ENCODE peak calls at places on chromosomes 13 and 19, in ten cellular contexts. One of them, this sample, is unnamed. For H3K4me1 and H3K9me3, the result is how much of the 10 kb centered on the place peaks cover.

GRCh38 chr19:43624933-43625332 is 5.5 kb upstream of the ZNF428 start:
- DNase-seq in body of pancreas: peak
- DNase-seq in psoas muscle: peak
- DNase-seq in A549: no peak
- DNase-seq in neuronal stem cell: no peak
- DNase-seq in breast epithelium: no peak
- DNase-seq in mucosa of descending colon: peak
- DNase-seq in left lung: peak
- DNase-seq in HCT116: peak
- DNase-seq in BE2C: no peak
- DNase-seq in this sample: peak

GRCh38 chr13:38325426-38325825 is 24.2 kb upstream of the UFM1 start:
- DNase-seq in body of pancreas: no peak
- DNase-seq in mucosa of descending colon: no peak
- DNase-seq in psoas muscle: no peak
- DNase-seq in BE2C: no peak
- DNase-seq in left lung: no peak
- DNase-seq in neuronal stem cell: no peak
- DNase-seq in A549: no peak
- DNase-seq in breast epithelium: no peak
- DNase-seq in HCT116: no peak
- DNase-seq in this sample: no peak

GRCh38 chr13:39422845-39423565 is 180.0 kb downstream of the LHFPL6 start:
- DNase-seq in breast epithelium: no peak
- DNase-seq in A549: no peak
- DNase-seq in BE2C: no peak
- DNase-seq in left lung: no peak
- DNase-seq in neuronal stem cell: no peak
- DNase-seq in mucosa of descending colon: no peak
- DNase-seq in body of pancreas: no peak
- DNase-seq in HCT116: no peak
- DNase-seq in psoas muscle: no peak
- DNase-seq in this sample: no peak

GRCh38 chr19:23991170-23991569 is 76.5 kb downstream of the ZNF726 start:
- DNase-seq in breast epithelium: no peak
- DNase-seq in neuronal stem cell: no peak
- DNase-seq in psoas muscle: no peak
- DNase-seq in A549: no peak
- DNase-seq in body of pancreas: peak
- DNase-seq in BE2C: no peak
- DNase-seq in mucosa of descending colon: no peak
- DNase-seq in HCT116: no peak
- DNase-seq in left lung: no peak
- DNase-seq in this sample: no peak

GRCh38 chr19:31118292-31118925 is 230.8 kb downstream of the TSHZ3 start:
- DNase-seq in HCT116: no peak
- DNase-seq in left lung: no peak
- DNase-seq in body of pancreas: peak
- DNase-seq in mucosa of descending colon: no peak
- DNase-seq in psoas muscle: no peak
- DNase-seq in breast epithelium: no peak
- DNase-seq in BE2C: no peak
- DNase-seq in neuronal stem cell: no peak
- DNase-seq in A549: no peak
- DNase-seq in this sample: no peak

GRCh38 chr13:65090191-65090590 is 2139.9 kb downstream of the PCDH9 start:
- DNase-seq in A549: no peak
- DNase-seq in left lung: no peak
- DNase-seq in HCT116: no peak
- DNase-seq in mucosa of descending colon: no peak
- DNase-seq in body of pancreas: no peak
- DNase-seq in psoas muscle: no peak
- DNase-seq in neuronal stem cell: no peak
- DNase-seq in BE2C: no peak
- DNase-seq in breast epithelium: no peak
- DNase-seq in this sample: no peak

GRCh38 chr19:47377208-47377701 is 28.1 kb downstream of the DHX34 start:
- DNase-seq in neuronal stem cell: no peak
- DNase-seq in BE2C: no peak
- DNase-seq in HCT116: no peak
- DNase-seq in mucosa of descending colon: no peak
- DNase-seq in breast epithelium: no peak
- DNase-seq in psoas muscle: peak
- DNase-seq in A549: no peak
- DNase-seq in left lung: no peak
- DNase-seq in body of pancreas: peak
- DNase-seq in this sample: no peak

GRCh38 chr19:3769494-3769893 is 2.5 kb downstream of the RAX2 start:
- DNase-seq in breast epithelium: no peak
- DNase-seq in left lung: peak
- DNase-seq in A549: no peak
- DNase-seq in neuronal stem cell: no peak
- DNase-seq in psoas muscle: no peak
- DNase-seq in BE2C: no peak
- DNase-seq in mucosa of descending colon: no peak
- DNase-seq in body of pancreas: no peak
- DNase-seq in HCT116: no peak
- DNase-seq in this sample: no peak

GRCh38 chr19:18173572-18174294 is at the start of gene IFI30:
- DNase-seq in psoas muscle: peak
- DNase-seq in HCT116: no peak
- DNase-seq in BE2C: peak
- DNase-seq in mucosa of descending colon: peak
- DNase-seq in neuronal stem cell: no peak
- DNase-seq in body of pancreas: peak
- DNase-seq in breast epithelium: peak
- DNase-seq in A549: peak
- DNase-seq in left lung: peak
- DNase-seq in this sample: no peak

GRCh38 chr13:25213716-25214115 is 41.6 kb upstream of the AMER2 start:
- DNase-seq in mucosa of descending colon: no peak
- DNase-seq in psoas muscle: no peak
- DNase-seq in breast epithelium: no peak
- DNase-seq in left lung: no peak
- DNase-seq in neuronal stem cell: no peak
- DNase-seq in body of pancreas: no peak
- DNase-seq in A549: no peak
- DNase-seq in BE2C: no peak
- DNase-seq in HCT116: no peak
- DNase-seq in this sample: no peak

GRCh38 chr19:57560049-57560491 is 407 bp upstream of the ZNF550 start:
- DNase-seq in A549: no peak
- DNase-seq in breast epithelium: no peak
- DNase-seq in HCT116: no peak
- DNase-seq in mucosa of descending colon: peak
- DNase-seq in body of pancreas: no peak
- DNase-seq in neuronal stem cell: no peak
- DNase-seq in psoas muscle: peak
- DNase-seq in BE2C: no peak
- DNase-seq in left lung: no peak
- DNase-seq in this sample: no peak

GRCh38 chr13:40665061-40665753 is 1.2 kb downstream of the FOXO1 start:
- DNase-seq in HCT116: no peak
- DNase-seq in A549: peak
- DNase-seq in BE2C: peak
- DNase-seq in left lung: peak
- DNase-seq in psoas muscle: peak
- DNase-seq in body of pancreas: peak
- DNase-seq in breast epithelium: no peak
- DNase-seq in neuronal stem cell: peak
- DNase-seq in mucosa of descending colon: peak
- DNase-seq in this sample: peak

GRCh38 chr13:101925731-101926130 is 473.3 kb downstream of the ITGBL1 start:
- DNase-seq in body of pancreas: no peak
- DNase-seq in BE2C: no peak
- DNase-seq in HCT116: no peak
- DNase-seq in left lung: no peak
- DNase-seq in psoas muscle: no peak
- DNase-seq in breast epithelium: no peak
- DNase-seq in neuronal stem cell: no peak
- DNase-seq in mucosa of descending colon: no peak
- DNase-seq in A549: no peak
- DNase-seq in this sample: no peak

GRCh38 chr19:14162871-14163297 is 26.5 kb upstream of the ASF1B start:
- DNase-seq in mucosa of descending colon: no peak
- DNase-seq in psoas muscle: no peak
- DNase-seq in A549: no peak
- DNase-seq in neuronal stem cell: no peak
- DNase-seq in HCT116: no peak
- DNase-seq in body of pancreas: no peak
- DNase-seq in left lung: peak
- DNase-seq in breast epithelium: no peak
- DNase-seq in BE2C: no peak
- DNase-seq in this sample: no peak

GRCh38 chr19:56199686-56200085 is 2.1 kb upstream of the ZSCAN5B start:
- DNase-seq in BE2C: no peak
- DNase-seq in neuronal stem cell: no peak
- DNase-seq in breast epithelium: no peak
- DNase-seq in A549: no peak
- DNase-seq in HCT116: no peak
- DNase-seq in psoas muscle: no peak
- DNase-seq in left lung: no peak
- DNase-seq in body of pancreas: no peak
- DNase-seq in mucosa of descending colon: no peak
- DNase-seq in this sample: no peak

GRCh38 chr13:32267836-32268439 is 47.2 kb downstream of the ZAR1L start:
- DNase-seq in psoas muscle: no peak
- DNase-seq in breast epithelium: no peak
- DNase-seq in body of pancreas: peak
- DNase-seq in neuronal stem cell: peak
- DNase-seq in A549: no peak
- DNase-seq in mucosa of descending colon: no peak
- DNase-seq in left lung: no peak
- DNase-seq in BE2C: no peak
- DNase-seq in HCT116: peak
- DNase-seq in this sample: peak

GRCh38 chr19:54418030-54418929 is 3.0 kb downstream of the TTYH1 start:
- DNase-seq in left lung: no peak
- DNase-seq in HCT116: no peak
- DNase-seq in psoas muscle: no peak
- DNase-seq in body of pancreas: no peak
- DNase-seq in A549: no peak
- DNase-seq in BE2C: no peak
- DNase-seq in mucosa of descending colon: no peak
- DNase-seq in neuronal stem cell: no peak
- DNase-seq in breast epithelium: no peak
- DNase-seq in this sample: no peak

GRCh38 chr19:46412983-46413261 is 442 bp downstream of the CCDC8 start:
- DNase-seq in HCT116: no peak
- DNase-seq in psoas muscle: no peak
- DNase-seq in body of pancreas: no peak
- DNase-seq in breast epithelium: no peak
- DNase-seq in mucosa of descending colon: no peak
- DNase-seq in BE2C: no peak
- DNase-seq in neuronal stem cell: no peak
- DNase-seq in A549: no peak
- DNase-seq in left lung: no peak
- DNase-seq in this sample: no peak

GRCh38 chr13:98507060-98507797 is 69.7 kb downstream of the STK24 start:
- DNase-seq in psoas muscle: peak
- DNase-seq in BE2C: peak
- DNase-seq in HCT116: no peak
- DNase-seq in A549: no peak
- DNase-seq in left lung: no peak
- DNase-seq in mucosa of descending colon: peak
- DNase-seq in neuronal stem cell: no peak
- DNase-seq in body of pancreas: peak
- DNase-seq in breast epithelium: peak
- DNase-seq in this sample: no peak
- H3K4me1 ChIP-seq in psoas muscle: half or more
- H3K4me1 ChIP-seq in BE2C: under half
- H3K4me1 ChIP-seq in HCT116: half or more
- H3K4me1 ChIP-seq in A549: under half
- H3K4me1 ChIP-seq in left lung: under half
- H3K4me1 ChIP-seq in mucosa of descending colon: half or more
- H3K4me1 ChIP-seq in neuronal stem cell: under half
- H3K4me1 ChIP-seq in body of pancreas: half or more
- H3K4me1 ChIP-seq in breast epithelium: under half
- H3K4me1 ChIP-seq in this sample: under half

GRCh38 chr19:2300533-2300932 is 7.4 kb downstream of the LINGO3 start:
- DNase-seq in body of pancreas: no peak
- DNase-seq in BE2C: no peak
- DNase-seq in mucosa of descending colon: no peak
- DNase-seq in HCT116: no peak
- DNase-seq in neuronal stem cell: no peak
- DNase-seq in breast epithelium: no peak
- DNase-seq in A549: no peak
- DNase-seq in psoas muscle: no peak
- DNase-seq in left lung: no peak
- DNase-seq in this sample: no peak
- H3K9me3 ChIP-seq in body of pancreas: under half
- H3K9me3 ChIP-seq in BE2C: under half
- H3K9me3 ChIP-seq in mucosa of descending colon: under half
- H3K9me3 ChIP-seq in HCT116: under half
- H3K9me3 ChIP-seq in neuronal stem cell: under half
- H3K9me3 ChIP-seq in breast epithelium: under half
- H3K9me3 ChIP-seq in A549: under half
- H3K9me3 ChIP-seq in psoas muscle: under half
- H3K9me3 ChIP-seq in left lung: under half
- H3K9me3 ChIP-seq in this sample: under half

GRCh38 chr19:39771751-39772150 is 6.9 kb upstream of the LEUTX start:
- DNase-seq in mucosa of descending colon: no peak
- DNase-seq in body of pancreas: no peak
- DNase-seq in A549: no peak
- DNase-seq in psoas muscle: no peak
- DNase-seq in breast epithelium: no peak
- DNase-seq in neuronal stem cell: no peak
- DNase-seq in BE2C: no peak
- DNase-seq in left lung: no peak
- DNase-seq in HCT116: no peak
- DNase-seq in this sample: no peak
- H3K4me1 ChIP-seq in mucosa of descending colon: under half
- H3K4me1 ChIP-seq in body of pancreas: under half
- H3K4me1 ChIP-seq in A549: under half
- H3K4me1 ChIP-seq in psoas muscle: under half
- H3K4me1 ChIP-seq in breast epithelium: under half
- H3K4me1 ChIP-seq in neuronal stem cell: under half
- H3K4me1 ChIP-seq in BE2C: under half
- H3K4me1 ChIP-seq in left lung: under half
- H3K4me1 ChIP-seq in HCT116: under half
- H3K4me1 ChIP-seq in this sample: under half

DNA sequence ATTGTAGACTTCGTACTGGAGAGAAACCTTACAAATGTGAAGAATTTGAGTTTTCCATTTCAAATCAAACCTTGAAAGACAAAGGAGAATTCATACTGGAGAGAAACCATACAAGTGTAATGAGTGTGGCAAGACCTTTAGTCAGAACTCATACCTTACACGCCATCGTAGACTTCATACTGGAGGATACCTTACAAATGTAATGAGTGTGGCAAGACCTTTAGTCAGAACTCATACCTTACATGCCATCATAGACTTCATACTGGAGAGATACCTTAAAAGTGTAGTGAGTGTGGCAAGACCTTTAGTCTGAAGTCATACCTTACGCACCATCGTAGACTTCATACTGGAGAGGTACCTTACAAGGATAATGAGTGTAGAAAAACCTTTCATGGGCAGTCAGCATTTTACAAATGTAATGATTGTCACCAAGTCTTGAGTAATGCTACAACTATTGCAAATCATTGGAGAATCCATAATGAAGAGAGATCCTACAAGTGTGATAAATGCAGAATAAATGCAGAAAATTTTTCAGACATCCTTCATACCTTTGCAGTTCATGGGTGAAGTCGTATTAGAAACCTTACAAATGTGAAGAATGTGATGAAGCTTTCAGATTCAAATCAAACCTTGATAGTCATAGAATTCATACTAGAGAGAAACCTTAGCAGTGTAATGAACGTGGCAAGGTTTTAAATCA is 14.7 kb downstream of the ZNF765 start:
- DNase-seq in left lung: no peak
- DNase-seq in mucosa of descending colon: no peak
- DNase-seq in HCT116: no peak
- DNase-seq in body of pancreas: no peak
- DNase-seq in breast epithelium: no peak
- DNase-seq in BE2C: no peak
- DNase-seq in neuronal stem cell: no peak
- DNase-seq in psoas muscle: no peak
- DNase-seq in A549: no peak
- DNase-seq in this sample: no peak
- H3K9me3 ChIP-seq in left lung: half or more
- H3K9me3 ChIP-seq in mucosa of descending colon: half or more
- H3K9me3 ChIP-seq in HCT116: under half
- H3K9me3 ChIP-seq in body of pancreas: half or more
- H3K9me3 ChIP-seq in breast epithelium: half or more
- H3K9me3 ChIP-seq in BE2C: under half
- H3K9me3 ChIP-seq in neuronal stem cell: under half
- H3K9me3 ChIP-seq in psoas muscle: half or more
- H3K9me3 ChIP-seq in A549: half or more
- H3K9me3 ChIP-seq in this sample: under half